ENCODE peak calls at places on chromosomes 4 and X, in six cellular contexts. X is GM12865, Y is mucosa of descending colon, O is PC-3, R is glutamatergic neuron, H is type B pancreatic cell. U is an unnamed sample.

GRCh38 chr4:78059524-78059889 is 2.4 kb downstream of the FRAS1 start:
- DNase-seq in R (peak), O (peak), X (peak), H (no peak), Y (peak), U (peak)

GRCh38 chr4:11720292-11720691 is 291.6 kb upstream of the HS3ST1 start:
- DNase-seq in H (no peak), X (peak), O (peak), Y (peak), R (no peak), U (peak)

GRCh38 chr4:185394568-185395254 is 1.0 kb downstream of the LRP2BP start:
- DNase-seq in O (peak), R (no peak), H (no peak), Y (no peak), X (no peak), U (no peak)

GRCh38 chrX:15399901-15400500 is 15.8 kb upstream of the VEGFD start:
- DNase-seq in H (no peak), X (no peak), O (no peak), R (no peak), Y (no peak), U (no peak)

GRCh38 chr4:88613417-88613875 is 21.2 kb downstream of the HERC3 start:
- DNase-seq in X (peak), H (no peak), Y (no peak), R (no peak), O (no peak), U (no peak)

GRCh38 chr4:157664726-157665125 is 444.2 kb downstream of the GRIA2 start:
- DNase-seq in H (no peak), O (peak), R (no peak), Y (no peak), X (no peak), U (peak)

GRCh38 chr4:8276358-8277240 is 7.0 kb downstream of the HTRA3 start:
- DNase-seq in X (no peak), O (peak), R (peak), H (no peak), Y (peak), U (no peak)

GRCh38 chr4:14532436-14532835 is 469.8 kb upstream of the CPEB2 start:
- DNase-seq in H (no peak), X (no peak), O (no peak), Y (no peak), R (no peak), U (no peak)

GRCh38 chr4:159271857-159272256 is 169.0 kb downstream of the RAPGEF2 start:
- DNase-seq in Y (no peak), X (no peak), R (no peak), H (no peak), O (no peak), U (no peak)

GRCh38 chr4:122898370-122899150 is 23.8 kb downstream of the NUDT6 start:
- DNase-seq in Y (peak), X (no peak), H (no peak), R (no peak), O (peak), U (peak)

GRCh38 chrX:122504026-122504425 is 680.1 kb upstream of the GRIA3 start:
- DNase-seq in R (no peak), H (no peak), X (no peak), Y (no peak), O (peak), U (peak)

GRCh38 chr4:98094118-98094517 is 49.2 kb downstream of the STPG2 start:
- DNase-seq in X (no peak), Y (no peak), H (no peak), R (no peak), O (peak), U (peak)

DNA sequence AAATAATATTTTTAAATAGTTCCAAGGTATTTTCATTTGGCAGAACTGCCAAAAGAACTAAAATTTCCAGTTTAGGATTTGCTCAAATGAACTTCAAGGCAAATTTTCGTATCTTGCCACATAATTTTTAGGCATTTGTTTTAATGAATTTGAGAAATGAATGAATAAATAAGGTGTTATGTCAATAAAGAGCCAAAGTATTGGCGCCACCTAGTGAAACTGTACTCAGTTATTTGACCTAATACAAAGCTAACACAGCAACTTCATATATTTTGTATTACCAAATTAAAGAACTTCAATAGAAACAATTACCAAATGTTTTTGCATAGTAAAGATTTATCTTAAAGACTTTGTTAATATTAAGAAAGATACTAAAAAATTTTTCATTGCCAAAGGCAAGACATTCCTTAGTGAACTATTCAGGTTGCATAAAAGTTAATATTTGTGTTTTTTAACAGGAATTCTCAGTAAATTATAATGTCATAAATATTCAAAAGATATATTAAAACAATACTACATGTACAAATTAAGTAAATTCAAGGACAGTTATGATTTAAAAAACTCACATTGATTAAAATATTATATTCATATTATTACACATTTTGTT is 50.3 kb downstream of the STPG2 start:
- DNase-seq in H (no peak), Y (peak), X (peak), R (no peak), O (peak), U (peak)
- TF ChIP-seq CTCF in H (peak), Y (no peak), X (peak), R (peak), O (peak), U (peak)

GRCh38 chr4:111631157-111631999 is 513.9 kb upstream of the FAM241A start:
- DNase-seq in Y (no peak), O (peak), X (peak), R (no peak), H (no peak), U (peak)

GRCh38 chr4:111632752-111633151 is 512.5 kb upstream of the FAM241A start:
- DNase-seq in Y (no peak), O (peak), X (no peak), R (no peak), H (no peak), U (peak)

GRCh38 chr4:111633663-111634266 is 511.5 kb upstream of the FAM241A start:
- DNase-seq in X (no peak), R (no peak), Y (no peak), O (no peak), H (no peak), U (no peak)

GRCh38 chr4:111628437-111628836 is 516.8 kb upstream of the FAM241A start:
- DNase-seq in Y (no peak), H (no peak), X (no peak), O (no peak), R (no peak), U (no peak)

DNA sequence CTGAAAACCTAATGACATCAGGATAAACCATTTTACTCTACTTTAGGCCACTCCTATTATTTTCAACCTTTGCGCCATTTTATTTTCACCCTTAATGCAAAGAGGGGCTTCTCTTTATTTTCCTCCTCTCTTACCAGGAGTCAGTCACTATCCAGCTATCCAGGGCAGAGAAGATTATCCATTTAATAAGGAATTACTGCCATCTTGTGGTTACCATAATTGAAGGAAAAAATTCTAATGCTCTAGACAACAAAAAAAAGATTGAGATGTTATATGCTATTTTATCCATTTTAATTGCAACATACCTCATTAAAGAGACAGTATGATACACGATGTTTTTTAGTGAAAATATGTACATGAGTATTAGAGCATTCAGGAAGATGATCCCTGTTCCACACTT is 514.5 kb upstream of the FAM241A start:
- DNase-seq in O (peak), Y (no peak), H (no peak), X (no peak), R (no peak), U (peak)
- TF ChIP-seq CTCF in O (peak), Y (no peak), H (peak), X (no peak), R (no peak), U (peak)

DNA sequence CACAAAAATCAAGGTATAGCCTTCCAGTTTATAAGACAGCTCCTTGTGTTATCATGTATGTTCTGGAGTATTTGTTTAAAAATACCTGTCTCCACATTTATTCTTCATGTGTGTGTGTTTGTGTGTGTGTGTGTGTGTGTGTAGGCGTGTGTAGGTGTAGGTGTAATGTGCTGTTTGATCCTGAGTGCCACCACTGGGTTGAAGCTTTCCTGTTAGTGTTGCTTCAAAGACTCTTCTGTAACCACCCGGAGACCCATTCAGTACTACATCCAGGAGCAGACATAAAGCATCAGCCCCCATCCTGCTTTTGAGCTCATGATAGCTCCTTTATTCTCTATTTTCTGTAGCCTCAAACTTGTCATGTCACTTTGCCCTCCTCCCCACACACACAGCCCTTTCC is 3.0 kb upstream of the ZDHHC9 start:
- DNase-seq in O (no peak), Y (no peak), R (no peak), H (no peak), X (no peak), U (no peak)
- TF ChIP-seq CTCF in O (no peak), Y (no peak), R (no peak), H (no peak), X (no peak), U (no peak)

GRCh38 chrX:29090811-29091210 is 503.6 kb downstream of the IL1RAPL1 start:
- DNase-seq in X (no peak), Y (no peak), H (no peak), R (no peak), O (peak), U (peak)
- TF ChIP-seq CTCF in X (peak), Y (no peak), H (peak), R (no peak), O (peak), U (peak)

GRCh38 chrX:78118628-78119027 is 14.6 kb downstream of the PGK1 start:
- DNase-seq in O (no peak), H (no peak), X (no peak), Y (no peak), R (no peak), U (no peak)

GRCh38 chrX:78124304-78124703 is 15.1 kb downstream of the TAF9B start:
- DNase-seq in Y (no peak), O (no peak), R (no peak), X (no peak), H (no peak), U (no peak)

GRCh38 chrX:78123190-78123589 is 16.3 kb downstream of the TAF9B start:
- DNase-seq in R (no peak), X (no peak), Y (no peak), H (no peak), O (peak), U (peak)

GRCh38 chrX:78116365-78116764 is 12.3 kb downstream of the PGK1 start:
- DNase-seq in O (no peak), X (no peak), H (no peak), Y (no peak), R (no peak), U (no peak)

GRCh38 chrX:78119521-78120227 is 15.6 kb downstream of the PGK1 start:
- DNase-seq in R (no peak), O (peak), H (no peak), X (peak), Y (no peak), U (no peak)
- TF ChIP-seq CTCF in R (no peak), O (peak), H (peak), X (no peak), Y (no peak), U (peak)

GRCh38 chrX:20260885-20261284 is 5.8 kb downstream of the RPS6KA3 start:
- DNase-seq in H (no peak), R (no peak), O (no peak), Y (no peak), X (no peak), U (peak)
- TF ChIP-seq CTCF in H (no peak), R (no peak), O (no peak), Y (no peak), X (no peak), U (no peak)

GRCh38 chrX:84907324-84907946 is 96.2 kb upstream of the APOOL start:
- DNase-seq in H (no peak), O (peak), Y (no peak), R (no peak), X (no peak), U (peak)
- TF ChIP-seq CTCF in H (peak), O (peak), Y (no peak), R (no peak), X (no peak), U (peak)

DNA sequence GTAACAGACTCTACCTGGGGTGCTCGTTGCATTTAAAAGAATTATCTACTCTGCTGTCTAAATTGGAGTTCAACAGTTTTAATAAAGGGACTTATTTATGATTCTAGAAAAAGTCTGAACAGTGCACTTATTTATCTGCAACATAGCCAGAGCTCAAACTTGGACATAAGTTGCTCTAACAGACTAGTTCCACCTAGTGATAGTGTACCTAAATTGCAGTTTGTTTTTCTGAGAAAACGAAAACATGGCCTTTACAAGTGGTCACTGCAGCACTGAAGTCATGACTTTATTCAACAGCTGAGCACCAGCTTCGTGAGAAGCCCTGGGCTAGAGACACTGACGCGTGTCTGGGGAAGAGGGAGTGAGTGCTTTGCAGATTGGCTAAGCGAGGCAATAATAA is 77.3 kb upstream of the IGSF1 start:
- DNase-seq in O (peak), Y (no peak), H (no peak), R (no peak), X (peak), U (no peak)
- TF ChIP-seq CTCF in O (peak), Y (no peak), H (peak), R (no peak), X (no peak), U (no peak)

GRCh38 chr4:146182450-146182849 is 6.9 kb downstream of the LSM6 start:
- DNase-seq in H (no peak), O (no peak), R (no peak), Y (no peak), X (no peak), U (no peak)
- TF ChIP-seq CTCF in H (no peak), O (no peak), R (no peak), Y (no peak), X (no peak), U (no peak)